ENCODE peak calls at places on chromosomes 7 and 10, in ten cellular contexts. One of them, this sample, is unnamed.
A peak's percentile ranks its signal among the peaks of the same experiment; 100 is the strongest.

GRCh38 chr7:101163281-101164070 is 1.9 kb downstream of the VGF start:
- DNase-seq in stimulated activated CD4-positive, alpha-beta T cell treated with anti-CD3 and anti-CD28 coated beads, Interleukin-4, amount 100 ng/mL, for 1 hour: no peak
- DNase-seq in HS-5: no peak
- DNase-seq in Daoy: peak; percentile 77
- DNase-seq in skeletal muscle cell: no peak
- DNase-seq in H7: peak; percentile 85
- DNase-seq in NCI-H460: no peak
- DNase-seq in endothelial cell: no peak
- DNase-seq in A172: peak; percentile 62
- DNase-seq in amygdala: no peak
- DNase-seq in this sample: no peak

GRCh38 chr7:149067869-149068268 is 22.6 kb downstream of the ZNF786 start:
- DNase-seq in HS-5: no peak
- DNase-seq in stimulated activated CD4-positive, alpha-beta T cell treated with anti-CD3 and anti-CD28 coated beads, Interleukin-4, amount 100 ng/mL, for 1 hour: no peak
- DNase-seq in H7: peak; percentile 42
- DNase-seq in amygdala: no peak
- DNase-seq in A172: no peak
- DNase-seq in endothelial cell: no peak
- DNase-seq in skeletal muscle cell: no peak
- DNase-seq in NCI-H460: no peak
- DNase-seq in Daoy: no peak
- DNase-seq in this sample: no peak

GRCh38 chr7:64999165-65000004 is 7.1 kb downstream of the ERV3-1 start:
- DNase-seq in skeletal muscle cell: peak; percentile 67
- DNase-seq in stimulated activated CD4-positive, alpha-beta T cell treated with anti-CD3 and anti-CD28 coated beads, Interleukin-4, amount 100 ng/mL, for 1 hour: no peak
- DNase-seq in A172: no peak
- DNase-seq in endothelial cell: peak; percentile 16
- DNase-seq in H7: no peak
- DNase-seq in amygdala: no peak
- DNase-seq in NCI-H460: no peak
- DNase-seq in Daoy: no peak
- DNase-seq in HS-5: no peak
- DNase-seq in this sample: no peak

GRCh38 chr7:12315049-12315448 is 88.6 kb downstream of the VWDE start:
- DNase-seq in skeletal muscle cell: no peak
- DNase-seq in A172: no peak
- DNase-seq in NCI-H460: no peak
- DNase-seq in stimulated activated CD4-positive, alpha-beta T cell treated with anti-CD3 and anti-CD28 coated beads, Interleukin-4, amount 100 ng/mL, for 1 hour: no peak
- DNase-seq in H7: no peak
- DNase-seq in Daoy: no peak
- DNase-seq in endothelial cell: no peak
- DNase-seq in amygdala: no peak
- DNase-seq in HS-5: no peak
- DNase-seq in this sample: peak; percentile 28

GRCh38 chr10:84288151-84288550 is 40.2 kb upstream of the CCSER2 start:
- DNase-seq in amygdala: no peak
- DNase-seq in Daoy: no peak
- DNase-seq in stimulated activated CD4-positive, alpha-beta T cell treated with anti-CD3 and anti-CD28 coated beads, Interleukin-4, amount 100 ng/mL, for 1 hour: no peak
- DNase-seq in HS-5: no peak
- DNase-seq in H7: no peak
- DNase-seq in NCI-H460: no peak
- DNase-seq in skeletal muscle cell: no peak
- DNase-seq in endothelial cell: no peak
- DNase-seq in A172: no peak
- DNase-seq in this sample: no peak

GRCh38 chr7:1533569-1534329 is 3.2 kb downstream of the MAFK start:
- DNase-seq in skeletal muscle cell: peak; percentile 76
- DNase-seq in Daoy: peak; percentile 97
- DNase-seq in stimulated activated CD4-positive, alpha-beta T cell treated with anti-CD3 and anti-CD28 coated beads, Interleukin-4, amount 100 ng/mL, for 1 hour: no peak
- DNase-seq in NCI-H460: peak; percentile 75
- DNase-seq in H7: peak; percentile 55
- DNase-seq in amygdala: no peak
- DNase-seq in HS-5: peak; percentile 77
- DNase-seq in A172: peak; percentile 99
- DNase-seq in endothelial cell: no peak
- DNase-seq in this sample: no peak

GRCh38 chr7:38584443-38585210 is 46.5 kb downstream of the AMPH start:
- DNase-seq in endothelial cell: no peak
- DNase-seq in stimulated activated CD4-positive, alpha-beta T cell treated with anti-CD3 and anti-CD28 coated beads, Interleukin-4, amount 100 ng/mL, for 1 hour: no peak
- DNase-seq in A172: peak; percentile 98
- DNase-seq in amygdala: no peak
- DNase-seq in NCI-H460: no peak
- DNase-seq in skeletal muscle cell: no peak
- DNase-seq in H7: no peak
- DNase-seq in HS-5: peak; percentile 92
- DNase-seq in Daoy: peak; percentile 94
- DNase-seq in this sample: no peak

GRCh38 chr7:121505021-121505420 is 108.9 kb upstream of the FAM3C start:
- DNase-seq in H7: no peak
- DNase-seq in stimulated activated CD4-positive, alpha-beta T cell treated with anti-CD3 and anti-CD28 coated beads, Interleukin-4, amount 100 ng/mL, for 1 hour: no peak
- DNase-seq in amygdala: no peak
- DNase-seq in HS-5: peak; percentile 36
- DNase-seq in skeletal muscle cell: no peak
- DNase-seq in Daoy: no peak
- DNase-seq in endothelial cell: no peak
- DNase-seq in NCI-H460: no peak
- DNase-seq in A172: peak; percentile 86
- DNase-seq in this sample: no peak

GRCh38 chr10:69407621-69408301 is 9.0 kb downstream of the TACR2 start:
- DNase-seq in NCI-H460: peak; percentile 35
- DNase-seq in stimulated activated CD4-positive, alpha-beta T cell treated with anti-CD3 and anti-CD28 coated beads, Interleukin-4, amount 100 ng/mL, for 1 hour: no peak
- DNase-seq in Daoy: peak; percentile 23
- DNase-seq in H7: peak; percentile 76
- DNase-seq in endothelial cell: no peak
- DNase-seq in amygdala: no peak
- DNase-seq in skeletal muscle cell: no peak
- DNase-seq in HS-5: no peak
- DNase-seq in A172: peak; percentile 40
- DNase-seq in this sample: no peak

GRCh38 chr7:50632561-50633413 is 67.6 kb upstream of the DDC start:
- DNase-seq in amygdala: no peak
- DNase-seq in NCI-H460: peak; percentile 0
- DNase-seq in skeletal muscle cell: no peak
- DNase-seq in H7: peak; percentile 84
- DNase-seq in A172: peak; percentile 70
- DNase-seq in Daoy: peak; percentile 75
- DNase-seq in endothelial cell: peak; percentile 65
- DNase-seq in stimulated activated CD4-positive, alpha-beta T cell treated with anti-CD3 and anti-CD28 coated beads, Interleukin-4, amount 100 ng/mL, for 1 hour: peak; percentile 45
- DNase-seq in HS-5: no peak
- DNase-seq in this sample: peak; percentile 47

GRCh38 chr10:10222288-10222945 is 795.3 kb upstream of the CELF2 start:
- DNase-seq in HS-5: no peak
- DNase-seq in H7: no peak
- DNase-seq in Daoy: no peak
- DNase-seq in stimulated activated CD4-positive, alpha-beta T cell treated with anti-CD3 and anti-CD28 coated beads, Interleukin-4, amount 100 ng/mL, for 1 hour: no peak
- DNase-seq in amygdala: no peak
- DNase-seq in A172: no peak
- DNase-seq in NCI-H460: no peak
- DNase-seq in endothelial cell: no peak
- DNase-seq in skeletal muscle cell: peak; percentile 75
- DNase-seq in this sample: no peak

GRCh38 chr7:7681191-7681935 is 37.0 kb downstream of the RPA3 start:
- DNase-seq in H7: no peak
- DNase-seq in skeletal muscle cell: peak; percentile 13
- DNase-seq in A172: peak; percentile 73
- DNase-seq in NCI-H460: peak; percentile 79
- DNase-seq in endothelial cell: peak; percentile 21
- DNase-seq in Daoy: peak; percentile 38
- DNase-seq in amygdala: peak; percentile 82
- DNase-seq in stimulated activated CD4-positive, alpha-beta T cell treated with anti-CD3 and anti-CD28 coated beads, Interleukin-4, amount 100 ng/mL, for 1 hour: no peak
- DNase-seq in HS-5: peak; percentile 60
- DNase-seq in this sample: peak; percentile 69

GRCh38 chr10:132383751-132384181 is 13.2 kb upstream of the PWWP2B start:
- DNase-seq in H7: peak; percentile 55
- DNase-seq in A172: no peak
- DNase-seq in stimulated activated CD4-positive, alpha-beta T cell treated with anti-CD3 and anti-CD28 coated beads, Interleukin-4, amount 100 ng/mL, for 1 hour: no peak
- DNase-seq in amygdala: no peak
- DNase-seq in NCI-H460: no peak
- DNase-seq in skeletal muscle cell: no peak
- DNase-seq in Daoy: no peak
- DNase-seq in HS-5: no peak
- DNase-seq in endothelial cell: no peak
- DNase-seq in this sample: no peak

GRCh38 chr7:30206466-30206865 is 71.7 kb downstream of the MTURN start:
- DNase-seq in NCI-H460: peak; percentile 9
- DNase-seq in A172: peak; percentile 97
- DNase-seq in H7: no peak
- DNase-seq in endothelial cell: no peak
- DNase-seq in stimulated activated CD4-positive, alpha-beta T cell treated with anti-CD3 and anti-CD28 coated beads, Interleukin-4, amount 100 ng/mL, for 1 hour: no peak
- DNase-seq in HS-5: peak; percentile 33
- DNase-seq in Daoy: peak; percentile 90
- DNase-seq in skeletal muscle cell: no peak
- DNase-seq in amygdala: no peak
- DNase-seq in this sample: no peak

GRCh38 chr7:55569269-55569663 is 3.0 kb downstream of the VOPP1 start:
- DNase-seq in A172: no peak
- DNase-seq in skeletal muscle cell: no peak
- DNase-seq in endothelial cell: no peak
- DNase-seq in amygdala: no peak
- DNase-seq in Daoy: no peak
- DNase-seq in H7: no peak
- DNase-seq in NCI-H460: no peak
- DNase-seq in HS-5: no peak
- DNase-seq in stimulated activated CD4-positive, alpha-beta T cell treated with anti-CD3 and anti-CD28 coated beads, Interleukin-4, amount 100 ng/mL, for 1 hour: no peak
- DNase-seq in this sample: no peak

GRCh38 chr10:85177767-85178166 is 849.4 kb downstream of the CCSER2 start:
- DNase-seq in H7: no peak
- DNase-seq in skeletal muscle cell: no peak
- DNase-seq in stimulated activated CD4-positive, alpha-beta T cell treated with anti-CD3 and anti-CD28 coated beads, Interleukin-4, amount 100 ng/mL, for 1 hour: no peak
- DNase-seq in Daoy: no peak
- DNase-seq in HS-5: no peak
- DNase-seq in amygdala: no peak
- DNase-seq in endothelial cell: no peak
- DNase-seq in NCI-H460: no peak
- DNase-seq in A172: no peak
- DNase-seq in this sample: no peak

GRCh38 chr7:14377646-14378266 is 388.3 kb upstream of the ETV1 start:
- DNase-seq in A172: peak; percentile 35
- DNase-seq in amygdala: no peak
- DNase-seq in H7: no peak
- DNase-seq in skeletal muscle cell: peak; percentile 63
- DNase-seq in NCI-H460: no peak
- DNase-seq in endothelial cell: no peak
- DNase-seq in Daoy: peak; percentile 9
- DNase-seq in stimulated activated CD4-positive, alpha-beta T cell treated with anti-CD3 and anti-CD28 coated beads, Interleukin-4, amount 100 ng/mL, for 1 hour: no peak
- DNase-seq in HS-5: peak; percentile 92
- DNase-seq in this sample: no peak

GRCh38 chr10:88245974-88246511 is 337.1 kb downstream of the RNLS start:
- DNase-seq in skeletal muscle cell: peak; percentile 74
- DNase-seq in H7: no peak
- DNase-seq in Daoy: peak; percentile 78
- DNase-seq in NCI-H460: no peak
- DNase-seq in stimulated activated CD4-positive, alpha-beta T cell treated with anti-CD3 and anti-CD28 coated beads, Interleukin-4, amount 100 ng/mL, for 1 hour: no peak
- DNase-seq in amygdala: no peak
- DNase-seq in A172: no peak
- DNase-seq in HS-5: no peak
- DNase-seq in endothelial cell: no peak
- DNase-seq in this sample: no peak

GRCh38 chr10:93542358-93542791 is 24.1 kb upstream of the FFAR4 start:
- DNase-seq in stimulated activated CD4-positive, alpha-beta T cell treated with anti-CD3 and anti-CD28 coated beads, Interleukin-4, amount 100 ng/mL, for 1 hour: no peak
- DNase-seq in NCI-H460: no peak
- DNase-seq in amygdala: no peak
- DNase-seq in Daoy: peak; percentile 52
- DNase-seq in endothelial cell: peak; percentile 25
- DNase-seq in H7: peak; percentile 39
- DNase-seq in skeletal muscle cell: no peak
- DNase-seq in A172: peak; percentile 48
- DNase-seq in HS-5: no peak
- DNase-seq in this sample: peak; percentile 48

This sample was measured in SHP77 treated with DMSO at 0.1 percent for 48 hours.